ENCODE peak calls at places on chromosomes 7 and 10, in nine cellular contexts. One of them, this sample, is unnamed.

GRCh38 chr10:47164800-47165128 is 135.2 kb upstream of the GDF10 start:
- DNase-seq in NCI-H69: no peak
- DNase-seq in SJCRH30: no peak
- DNase-seq in iris pigment epithelial cell: no peak
- DNase-seq in stimulated activated CD4-positive, alpha-beta T cell treated with anti-CD3 and anti-CD28 coated beads, Interleukin-12 subunit alpha, Interleukin-12 subunit beta, amount 100 ng/mL, for 48 hours: no peak
- DNase-seq in AG09319: no peak
- DNase-seq in hippocampal formation: no peak
- DNase-seq in SK-MEL-5: no peak
- DNase-seq in occipital lobe: no peak
- DNase-seq in this sample: no peak

GRCh38 chr10:47246409-47247189 is 53.4 kb upstream of the GDF10 start:
- DNase-seq in NCI-H69: no peak
- DNase-seq in SJCRH30: no peak
- DNase-seq in iris pigment epithelial cell: no peak
- DNase-seq in stimulated activated CD4-positive, alpha-beta T cell treated with anti-CD3 and anti-CD28 coated beads, Interleukin-12 subunit alpha, Interleukin-12 subunit beta, amount 100 ng/mL, for 48 hours: no peak
- DNase-seq in AG09319: no peak
- DNase-seq in hippocampal formation: no peak
- DNase-seq in SK-MEL-5: no peak
- DNase-seq in occipital lobe: no peak
- DNase-seq in this sample: no peak

GRCh38 chr10:49654036-49654693 is 25.3 kb upstream of the C10orf53 start:
- DNase-seq in NCI-H69: peak; percentile 50
- DNase-seq in SJCRH30: no peak
- DNase-seq in iris pigment epithelial cell: no peak
- DNase-seq in stimulated activated CD4-positive, alpha-beta T cell treated with anti-CD3 and anti-CD28 coated beads, Interleukin-12 subunit alpha, Interleukin-12 subunit beta, amount 100 ng/mL, for 48 hours: no peak
- DNase-seq in AG09319: no peak
- DNase-seq in hippocampal formation: no peak
- DNase-seq in SK-MEL-5: no peak
- DNase-seq in occipital lobe: no peak
- DNase-seq in this sample: no peak

GRCh38 chr10:77049896-77050295 is 587.7 kb downstream of the KCNMA1 start:
- DNase-seq in NCI-H69: no peak
- DNase-seq in SJCRH30: no peak
- DNase-seq in iris pigment epithelial cell: peak; percentile 17
- DNase-seq in stimulated activated CD4-positive, alpha-beta T cell treated with anti-CD3 and anti-CD28 coated beads, Interleukin-12 subunit alpha, Interleukin-12 subunit beta, amount 100 ng/mL, for 48 hours: no peak
- DNase-seq in AG09319: no peak
- DNase-seq in hippocampal formation: no peak
- DNase-seq in SK-MEL-5: no peak
- DNase-seq in occipital lobe: no peak
- DNase-seq in this sample: no peak

GRCh38 chr10:63628526-63629362 is 107.5 kb downstream of the REEP3 start:
- DNase-seq in NCI-H69: peak; percentile 97
- DNase-seq in SJCRH30: peak; percentile 69
- DNase-seq in iris pigment epithelial cell: peak; percentile 51
- DNase-seq in stimulated activated CD4-positive, alpha-beta T cell treated with anti-CD3 and anti-CD28 coated beads, Interleukin-12 subunit alpha, Interleukin-12 subunit beta, amount 100 ng/mL, for 48 hours: no peak
- DNase-seq in AG09319: no peak
- DNase-seq in hippocampal formation: peak; percentile 49
- DNase-seq in SK-MEL-5: peak; percentile 48
- DNase-seq in occipital lobe: peak; percentile 33
- DNase-seq in this sample: peak; percentile 90

GRCh38 chr10:87000491-87000890 is 19.6 kb upstream of the FAM25A start:
- DNase-seq in NCI-H69: no peak
- DNase-seq in SJCRH30: no peak
- DNase-seq in iris pigment epithelial cell: peak; percentile 70
- DNase-seq in stimulated activated CD4-positive, alpha-beta T cell treated with anti-CD3 and anti-CD28 coated beads, Interleukin-12 subunit alpha, Interleukin-12 subunit beta, amount 100 ng/mL, for 48 hours: no peak
- DNase-seq in AG09319: no peak
- DNase-seq in hippocampal formation: no peak
- DNase-seq in SK-MEL-5: peak; percentile 60
- DNase-seq in occipital lobe: no peak
- DNase-seq in this sample: no peak

GRCh38 chr7:135538387-135538786 is 19.3 kb upstream of the NUP205 start:
- DNase-seq in NCI-H69: no peak
- DNase-seq in SJCRH30: no peak
- DNase-seq in iris pigment epithelial cell: peak; percentile 46
- DNase-seq in stimulated activated CD4-positive, alpha-beta T cell treated with anti-CD3 and anti-CD28 coated beads, Interleukin-12 subunit alpha, Interleukin-12 subunit beta, amount 100 ng/mL, for 48 hours: no peak
- DNase-seq in AG09319: no peak
- DNase-seq in hippocampal formation: no peak
- DNase-seq in SK-MEL-5: no peak
- DNase-seq in occipital lobe: no peak
- DNase-seq in this sample: no peak

GRCh38 chr7:25845341-25845923 is 306.6 kb upstream of the NFE2L3 start:
- DNase-seq in NCI-H69: no peak
- DNase-seq in SJCRH30: no peak
- DNase-seq in iris pigment epithelial cell: no peak
- DNase-seq in stimulated activated CD4-positive, alpha-beta T cell treated with anti-CD3 and anti-CD28 coated beads, Interleukin-12 subunit alpha, Interleukin-12 subunit beta, amount 100 ng/mL, for 48 hours: no peak
- DNase-seq in AG09319: no peak
- DNase-seq in hippocampal formation: no peak
- DNase-seq in SK-MEL-5: no peak
- DNase-seq in occipital lobe: no peak
- DNase-seq in this sample: no peak

GRCh38 chr10:98235876-98236275 is 32.1 kb downstream of the LOXL4 start:
- DNase-seq in NCI-H69: no peak
- DNase-seq in SJCRH30: no peak
- DNase-seq in iris pigment epithelial cell: peak; percentile 51
- DNase-seq in stimulated activated CD4-positive, alpha-beta T cell treated with anti-CD3 and anti-CD28 coated beads, Interleukin-12 subunit alpha, Interleukin-12 subunit beta, amount 100 ng/mL, for 48 hours: no peak
- DNase-seq in AG09319: no peak
- DNase-seq in hippocampal formation: no peak
- DNase-seq in SK-MEL-5: no peak
- DNase-seq in occipital lobe: no peak
- DNase-seq in this sample: peak; percentile 20

GRCh38 chr10:13051126-13051694 is 48.8 kb upstream of the OPTN start:
- DNase-seq in NCI-H69: peak; percentile 2
- DNase-seq in SJCRH30: no peak
- DNase-seq in iris pigment epithelial cell: no peak
- DNase-seq in stimulated activated CD4-positive, alpha-beta T cell treated with anti-CD3 and anti-CD28 coated beads, Interleukin-12 subunit alpha, Interleukin-12 subunit beta, amount 100 ng/mL, for 48 hours: no peak
- DNase-seq in AG09319: no peak
- DNase-seq in hippocampal formation: no peak
- DNase-seq in SK-MEL-5: no peak
- DNase-seq in occipital lobe: no peak
- DNase-seq in this sample: no peak

GRCh38 chr10:120017731-120018130 is 125.2 kb downstream of the SEC23IP start:
- DNase-seq in NCI-H69: no peak
- DNase-seq in SJCRH30: peak; percentile 14
- DNase-seq in iris pigment epithelial cell: no peak
- DNase-seq in stimulated activated CD4-positive, alpha-beta T cell treated with anti-CD3 and anti-CD28 coated beads, Interleukin-12 subunit alpha, Interleukin-12 subunit beta, amount 100 ng/mL, for 48 hours: no peak
- DNase-seq in AG09319: no peak
- DNase-seq in hippocampal formation: no peak
- DNase-seq in SK-MEL-5: peak; percentile 93
- DNase-seq in occipital lobe: no peak
- DNase-seq in this sample: no peak

GRCh38 chr7:101453617-101454016 is 90.9 kb downstream of the COL26A1 start:
- DNase-seq in NCI-H69: no peak
- DNase-seq in SJCRH30: no peak
- DNase-seq in iris pigment epithelial cell: no peak
- DNase-seq in stimulated activated CD4-positive, alpha-beta T cell treated with anti-CD3 and anti-CD28 coated beads, Interleukin-12 subunit alpha, Interleukin-12 subunit beta, amount 100 ng/mL, for 48 hours: no peak
- DNase-seq in AG09319: no peak
- DNase-seq in hippocampal formation: no peak
- DNase-seq in SK-MEL-5: no peak
- DNase-seq in occipital lobe: no peak
- DNase-seq in this sample: no peak

GRCh38 chr10:49363309-49364031 is 32.4 kb downstream of the DRGX start:
- DNase-seq in NCI-H69: peak; percentile 20
- DNase-seq in SJCRH30: no peak
- DNase-seq in iris pigment epithelial cell: no peak
- DNase-seq in stimulated activated CD4-positive, alpha-beta T cell treated with anti-CD3 and anti-CD28 coated beads, Interleukin-12 subunit alpha, Interleukin-12 subunit beta, amount 100 ng/mL, for 48 hours: no peak
- DNase-seq in AG09319: no peak
- DNase-seq in hippocampal formation: no peak
- DNase-seq in SK-MEL-5: no peak
- DNase-seq in occipital lobe: no peak
- DNase-seq in this sample: no peak

GRCh38 chr7:157043745-157044144 is 33.3 kb upstream of the MNX1 start:
- DNase-seq in NCI-H69: no peak
- DNase-seq in SJCRH30: no peak
- DNase-seq in iris pigment epithelial cell: peak; percentile 9
- DNase-seq in stimulated activated CD4-positive, alpha-beta T cell treated with anti-CD3 and anti-CD28 coated beads, Interleukin-12 subunit alpha, Interleukin-12 subunit beta, amount 100 ng/mL, for 48 hours: no peak
- DNase-seq in AG09319: no peak
- DNase-seq in hippocampal formation: no peak
- DNase-seq in SK-MEL-5: no peak
- DNase-seq in occipital lobe: no peak
- DNase-seq in this sample: no peak

GRCh38 chr7:40299097-40299496 is 164.3 kb downstream of the SUGCT start:
- DNase-seq in NCI-H69: no peak
- DNase-seq in SJCRH30: peak; percentile 11
- DNase-seq in iris pigment epithelial cell: peak; percentile 95
- DNase-seq in stimulated activated CD4-positive, alpha-beta T cell treated with anti-CD3 and anti-CD28 coated beads, Interleukin-12 subunit alpha, Interleukin-12 subunit beta, amount 100 ng/mL, for 48 hours: no peak
- DNase-seq in AG09319: no peak
- DNase-seq in hippocampal formation: no peak
- DNase-seq in SK-MEL-5: peak; percentile 54
- DNase-seq in occipital lobe: no peak
- DNase-seq in this sample: no peak

GRCh38 chr10:60350400-60350799 is 39.3 kb downstream of the ANK3 start:
- DNase-seq in NCI-H69: peak; percentile 28
- DNase-seq in SJCRH30: peak; percentile 43
- DNase-seq in iris pigment epithelial cell: peak; percentile 45
- DNase-seq in stimulated activated CD4-positive, alpha-beta T cell treated with anti-CD3 and anti-CD28 coated beads, Interleukin-12 subunit alpha, Interleukin-12 subunit beta, amount 100 ng/mL, for 48 hours: no peak
- DNase-seq in AG09319: no peak
- DNase-seq in hippocampal formation: no peak
- DNase-seq in SK-MEL-5: no peak
- DNase-seq in occipital lobe: no peak
- DNase-seq in this sample: peak; percentile 14

GRCh38 chr10:69769395-69769989 is 32.2 kb upstream of the COL13A1 start:
- DNase-seq in NCI-H69: no peak
- DNase-seq in SJCRH30: peak; percentile 75
- DNase-seq in iris pigment epithelial cell: peak; percentile 81
- DNase-seq in stimulated activated CD4-positive, alpha-beta T cell treated with anti-CD3 and anti-CD28 coated beads, Interleukin-12 subunit alpha, Interleukin-12 subunit beta, amount 100 ng/mL, for 48 hours: no peak
- DNase-seq in AG09319: no peak
- DNase-seq in hippocampal formation: no peak
- DNase-seq in SK-MEL-5: peak; percentile 17
- DNase-seq in occipital lobe: no peak
- DNase-seq in this sample: no peak

GRCh38 chr10:5685764-5686240 is 1.2 kb downstream of the TASOR2 start:
- DNase-seq in NCI-H69: peak; percentile 18
- DNase-seq in SJCRH30: peak; percentile 39
- DNase-seq in iris pigment epithelial cell: peak; percentile 15
- DNase-seq in stimulated activated CD4-positive, alpha-beta T cell treated with anti-CD3 and anti-CD28 coated beads, Interleukin-12 subunit alpha, Interleukin-12 subunit beta, amount 100 ng/mL, for 48 hours: no peak
- DNase-seq in AG09319: no peak
- DNase-seq in hippocampal formation: no peak
- DNase-seq in SK-MEL-5: no peak
- DNase-seq in occipital lobe: no peak
- DNase-seq in this sample: peak; percentile 68

GRCh38 chr10:32372000-32372875 is 25.3 kb upstream of the EPC1 start:
- DNase-seq in NCI-H69: no peak
- DNase-seq in SJCRH30: no peak
- DNase-seq in iris pigment epithelial cell: peak; percentile 43
- DNase-seq in stimulated activated CD4-positive, alpha-beta T cell treated with anti-CD3 and anti-CD28 coated beads, Interleukin-12 subunit alpha, Interleukin-12 subunit beta, amount 100 ng/mL, for 48 hours: no peak
- DNase-seq in AG09319: no peak
- DNase-seq in hippocampal formation: no peak
- DNase-seq in SK-MEL-5: no peak
- DNase-seq in occipital lobe: no peak
- DNase-seq in this sample: no peak

GRCh38 chr7:123770378-123770777 is 21.6 kb upstream of the WASL start:
- DNase-seq in NCI-H69: peak; percentile 15
- DNase-seq in SJCRH30: peak; percentile 26
- DNase-seq in iris pigment epithelial cell: peak; percentile 85
- DNase-seq in stimulated activated CD4-positive, alpha-beta T cell treated with anti-CD3 and anti-CD28 coated beads, Interleukin-12 subunit alpha, Interleukin-12 subunit beta, amount 100 ng/mL, for 48 hours: no peak
- DNase-seq in AG09319: no peak
- DNase-seq in hippocampal formation: no peak
- DNase-seq in SK-MEL-5: peak; percentile 58
- DNase-seq in occipital lobe: no peak
- DNase-seq in this sample: peak; percentile 36

GRCh38 chr10:26112532-26112931 is 104.0 kb upstream of the GAD2 start:
- DNase-seq in NCI-H69: no peak
- DNase-seq in SJCRH30: no peak
- DNase-seq in iris pigment epithelial cell: no peak
- DNase-seq in stimulated activated CD4-positive, alpha-beta T cell treated with anti-CD3 and anti-CD28 coated beads, Interleukin-12 subunit alpha, Interleukin-12 subunit beta, amount 100 ng/mL, for 48 hours: no peak
- DNase-seq in AG09319: no peak
- DNase-seq in hippocampal formation: no peak
- DNase-seq in SK-MEL-5: no peak
- DNase-seq in occipital lobe: no peak
- DNase-seq in this sample: no peak

GRCh38 chr10:86967481-86967941 is 771 bp upstream of the ADIRF start:
- DNase-seq in NCI-H69: no peak
- DNase-seq in SJCRH30: no peak
- DNase-seq in iris pigment epithelial cell: no peak
- DNase-seq in stimulated activated CD4-positive, alpha-beta T cell treated with anti-CD3 and anti-CD28 coated beads, Interleukin-12 subunit alpha, Interleukin-12 subunit beta, amount 100 ng/mL, for 48 hours: no peak
- DNase-seq in AG09319: no peak
- DNase-seq in hippocampal formation: no peak
- DNase-seq in SK-MEL-5: no peak
- DNase-seq in occipital lobe: no peak
- DNase-seq in this sample: no peak

GRCh38 chr7:1181031-1181430 is 21.0 kb upstream of the ZFAND2A start:
- DNase-seq in NCI-H69: no peak
- DNase-seq in SJCRH30: no peak
- DNase-seq in iris pigment epithelial cell: no peak
- DNase-seq in stimulated activated CD4-positive, alpha-beta T cell treated with anti-CD3 and anti-CD28 coated beads, Interleukin-12 subunit alpha, Interleukin-12 subunit beta, amount 100 ng/mL, for 48 hours: no peak
- DNase-seq in AG09319: no peak
- DNase-seq in hippocampal formation: no peak
- DNase-seq in SK-MEL-5: no peak
- DNase-seq in occipital lobe: no peak
- DNase-seq in this sample: no peak

GRCh38 chr7:120996333-120996982 is 7.9 kb downstream of the CPED1 start:
- DNase-seq in NCI-H69: peak; percentile 71
- DNase-seq in SJCRH30: peak; percentile 88
- DNase-seq in iris pigment epithelial cell: peak; percentile 97
- DNase-seq in stimulated activated CD4-positive, alpha-beta T cell treated with anti-CD3 and anti-CD28 coated beads, Interleukin-12 subunit alpha, Interleukin-12 subunit beta, amount 100 ng/mL, for 48 hours: no peak
- DNase-seq in AG09319: peak; percentile 71
- DNase-seq in hippocampal formation: peak; percentile 8
- DNase-seq in SK-MEL-5: peak; percentile 77
- DNase-seq in occipital lobe: no peak
- DNase-seq in this sample: peak; percentile 90

GRCh38 chr10:86964061-86964846 is 4.0 kb upstream of the ADIRF start:
- DNase-seq in NCI-H69: peak; percentile 29
- DNase-seq in SJCRH30: no peak
- DNase-seq in iris pigment epithelial cell: no peak
- DNase-seq in stimulated activated CD4-positive, alpha-beta T cell treated with anti-CD3 and anti-CD28 coated beads, Interleukin-12 subunit alpha, Interleukin-12 subunit beta, amount 100 ng/mL, for 48 hours: no peak
- DNase-seq in AG09319: no peak
- DNase-seq in hippocampal formation: no peak
- DNase-seq in SK-MEL-5: no peak
- DNase-seq in occipital lobe: no peak
- DNase-seq in this sample: no peak

GRCh38 chr10:87991946-87992345 is 128.5 kb downstream of the PTEN start:
- DNase-seq in NCI-H69: no peak
- DNase-seq in SJCRH30: no peak
- DNase-seq in iris pigment epithelial cell: no peak
- DNase-seq in stimulated activated CD4-positive, alpha-beta T cell treated with anti-CD3 and anti-CD28 coated beads, Interleukin-12 subunit alpha, Interleukin-12 subunit beta, amount 100 ng/mL, for 48 hours: no peak
- DNase-seq in AG09319: no peak
- DNase-seq in hippocampal formation: no peak
- DNase-seq in SK-MEL-5: no peak
- DNase-seq in occipital lobe: no peak
- DNase-seq in this sample: no peak

GRCh38 chr10:91286572-91286971 is 66.1 kb downstream of the PCGF5 start:
- DNase-seq in NCI-H69: no peak
- DNase-seq in SJCRH30: no peak
- DNase-seq in iris pigment epithelial cell: no peak
- DNase-seq in stimulated activated CD4-positive, alpha-beta T cell treated with anti-CD3 and anti-CD28 coated beads, Interleukin-12 subunit alpha, Interleukin-12 subunit beta, amount 100 ng/mL, for 48 hours: no peak
- DNase-seq in AG09319: no peak
- DNase-seq in hippocampal formation: no peak
- DNase-seq in SK-MEL-5: no peak
- DNase-seq in occipital lobe: no peak
- DNase-seq in this sample: no peak

GRCh38 chr7:4715385-4715770 is 33.3 kb downstream of the FOXK1 start:
- DNase-seq in NCI-H69: no peak
- DNase-seq in SJCRH30: no peak
- DNase-seq in iris pigment epithelial cell: peak; percentile 87
- DNase-seq in stimulated activated CD4-positive, alpha-beta T cell treated with anti-CD3 and anti-CD28 coated beads, Interleukin-12 subunit alpha, Interleukin-12 subunit beta, amount 100 ng/mL, for 48 hours: no peak
- DNase-seq in AG09319: peak; percentile 57
- DNase-seq in hippocampal formation: peak; percentile 32
- DNase-seq in SK-MEL-5: no peak
- DNase-seq in occipital lobe: peak; percentile 24
- DNase-seq in this sample: no peak

GRCh38 chr7:54769203-54769602 is 10.2 kb upstream of the SEC61G start:
- DNase-seq in NCI-H69: no peak
- DNase-seq in SJCRH30: no peak
- DNase-seq in iris pigment epithelial cell: peak; percentile 10
- DNase-seq in stimulated activated CD4-positive, alpha-beta T cell treated with anti-CD3 and anti-CD28 coated beads, Interleukin-12 subunit alpha, Interleukin-12 subunit beta, amount 100 ng/mL, for 48 hours: no peak
- DNase-seq in AG09319: no peak
- DNase-seq in hippocampal formation: no peak
- DNase-seq in SK-MEL-5: no peak
- DNase-seq in occipital lobe: no peak
- DNase-seq in this sample: no peak

GRCh38 chr7:1928555-1929348 is 258.7 kb downstream of the ELFN1 start:
- DNase-seq in NCI-H69: peak; percentile 91
- DNase-seq in SJCRH30: no peak
- DNase-seq in iris pigment epithelial cell: no peak
- DNase-seq in stimulated activated CD4-positive, alpha-beta T cell treated with anti-CD3 and anti-CD28 coated beads, Interleukin-12 subunit alpha, Interleukin-12 subunit beta, amount 100 ng/mL, for 48 hours: no peak
- DNase-seq in AG09319: no peak
- DNase-seq in hippocampal formation: no peak
- DNase-seq in SK-MEL-5: no peak
- DNase-seq in occipital lobe: no peak
- DNase-seq in this sample: no peak

This sample was measured in OCI-M1.